ENCODE peak calls at places on chromosomes 6 and 20, in four cellular contexts. E, L, V and F are unnamed samples. For H3K9me2, the result is how much of the 10 kb centered on the place peaks cover.

GRCh38 chr6:6686748-6687601 is 98.5 kb downstream of the LY86 start:
- DNase-seq in V (peak), E (peak), L (peak), F (peak)

GRCh38 chr6:42095776-42096541 is 45.6 kb downstream of the TAF8 start:
- DNase-seq in E (no peak), L (no peak), V (no peak), F (no peak)

GRCh38 chr6:112877134-112878100 is 530.3 kb downstream of the RFPL4B start:
- DNase-seq in E (peak), L (no peak), V (no peak), F (no peak)

GRCh38 chr6:98539669-98540207 is 294.6 kb upstream of the POU3F2 start:
- DNase-seq in L (peak), E (peak), V (peak), F (no peak)

GRCh38 chr20:46006964-46007363 is 1.7 kb upstream of the MMP9 start:
- DNase-seq in V (no peak), E (no peak), L (no peak), F (no peak)

GRCh38 chr6:12490904-12491571 is 200.9 kb downstream of the EDN1 start:
- DNase-seq in E (peak), V (no peak), L (no peak), F (peak)

GRCh38 chr6:170114187-170114945 is 176.5 kb downstream of the DLL1 start:
- DNase-seq in E (no peak), L (no peak), V (no peak), F (no peak)

GRCh38 chr6:81387163-81387562 is 365.3 kb downstream of the TENT5A start:
- DNase-seq in L (no peak), E (no peak), V (no peak), F (no peak)

GRCh38 chr6:21942910-21943309 is 349.4 kb downstream of the SOX4 start:
- DNase-seq in E (no peak), V (no peak), L (no peak), F (no peak)

GRCh38 chr6:147204060-147204785 is at the start of gene STXBP5:
- DNase-seq in E (peak), V (peak), L (peak), F (peak)

GRCh38 chr20:24769878-24770627 is 179.0 kb upstream of the CST7 start:
- DNase-seq in V (no peak), E (no peak), L (no peak), F (no peak)

GRCh38 chr6:12474167-12475140 is 184.3 kb downstream of the EDN1 start:
- DNase-seq in E (no peak), L (no peak), V (no peak), F (peak)

GRCh38 chr20:63056236-63057132 is 49.7 kb upstream of the BHLHE23 start:
- DNase-seq in V (peak), E (peak), L (peak), F (peak)

GRCh38 chr6:44505751-44506150 is 118.2 kb downstream of the CDC5L start:
- DNase-seq in V (no peak), E (no peak), L (no peak), F (no peak)

GRCh38 chr6:44500074-44500473 is 112.6 kb downstream of the CDC5L start:
- DNase-seq in E (no peak), L (no peak), V (no peak), F (no peak)

GRCh38 chr6:44504321-44504761 is 116.8 kb downstream of the CDC5L start:
- DNase-seq in L (no peak), V (no peak), E (no peak), F (no peak)

GRCh38 chr6:44507014-44507413 is 119.5 kb downstream of the CDC5L start:
- DNase-seq in L (no peak), V (no peak), E (no peak), F (no peak)

DNA sequence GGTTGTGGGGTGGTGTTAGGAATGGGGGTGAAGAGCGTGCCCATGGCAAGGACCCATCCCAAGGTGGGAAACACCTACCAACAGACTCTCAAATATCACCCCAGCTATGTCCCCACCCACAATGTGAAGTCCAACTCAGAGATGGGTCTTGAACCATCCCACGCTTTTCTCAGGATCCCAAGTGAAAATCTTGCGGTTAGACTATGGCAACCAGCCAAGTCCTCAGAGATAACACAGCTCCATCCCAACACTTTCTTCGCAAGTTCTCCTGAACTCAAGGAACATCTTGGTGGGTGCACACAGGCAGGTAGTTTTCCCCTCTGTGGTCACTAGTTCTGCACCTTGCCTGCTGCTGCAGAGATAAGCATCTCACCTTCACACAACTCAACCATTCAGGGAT is 116.0 kb downstream of the CDC5L start:
- DNase-seq in E (no peak), L (no peak), V (no peak), F (no peak)
- H3K9me2 ChIP-seq in E (under half), L (under half), V (under half), F (under half)

GRCh38 chr6:103672169-103672568 is 1187.5 kb downstream of the HACE1 start:
- DNase-seq in L (peak), E (peak), V (no peak), F (peak)
- H3K9me2 ChIP-seq in L (under half), E (under half), V (under half), F (under half)

DNA sequence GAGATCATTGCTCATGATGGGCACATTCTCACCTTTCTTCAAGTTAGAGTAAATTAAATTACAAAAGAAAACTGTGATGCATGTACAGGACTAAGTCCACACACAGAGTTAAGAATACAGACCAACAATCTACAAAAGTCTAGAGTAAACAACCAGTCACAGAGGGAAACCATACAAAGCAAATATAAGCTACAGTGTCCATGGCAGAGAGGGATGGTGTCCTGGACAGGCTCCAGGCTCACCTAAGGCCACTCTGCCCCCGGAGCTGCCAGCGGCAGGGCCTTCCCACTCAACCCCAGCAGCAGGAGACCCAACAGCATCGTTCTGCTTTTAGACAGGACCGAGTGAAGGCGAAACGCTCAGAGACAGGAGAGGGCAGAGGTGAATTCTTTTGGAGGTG is 16.0 kb downstream of the PDE10A start:
- DNase-seq in E (no peak), V (no peak), L (no peak), F (no peak)
- H3K9me2 ChIP-seq in E (under half), V (under half), L (under half), F (under half)

DNA sequence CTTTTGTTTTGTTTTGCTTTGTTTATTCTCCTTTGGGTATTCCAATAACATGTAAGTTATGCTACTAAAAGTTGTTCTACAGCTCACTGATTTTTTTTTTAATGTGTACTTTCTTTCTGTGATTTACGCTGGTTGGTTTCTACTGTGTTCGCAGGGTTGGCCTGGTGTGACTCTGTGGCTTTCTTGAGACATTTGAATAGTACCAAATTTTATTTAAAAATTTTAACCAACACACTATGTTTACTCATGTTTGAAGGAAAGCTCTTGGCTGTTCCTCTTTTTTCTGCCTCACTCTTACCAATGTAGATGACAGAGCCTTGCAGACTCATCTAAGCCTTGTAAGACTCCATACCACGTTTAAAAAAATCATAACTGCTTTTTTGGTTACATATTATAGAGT is 1784.9 kb upstream of the DEFB115 start:
- DNase-seq in L (no peak), E (no peak), V (no peak), F (no peak)
- H3K9me2 ChIP-seq in L (under half), E (under half), V (under half), F (under half)

GRCh38 chr6:64703922-64704321 is 1003.1 kb downstream of the EYS start:
- DNase-seq in L (no peak), E (no peak), V (no peak), F (no peak)
- H3K9me2 ChIP-seq in L (under half), E (under half), V (under half), F (under half)

GRCh38 chr6:151276112-151276745 is 36.5 kb downstream of the AKAP12 start:
- DNase-seq in L (no peak), V (no peak), E (no peak), F (peak)
- H3K9me2 ChIP-seq in L (under half), V (under half), E (under half), F (under half)